ENCODE peak calls at places on chromosomes 13 and 19, in four cellular contexts. T is stomach, E is GM12865, V is tibial artery. U is an unnamed sample.
A peak's percentile ranks its signal among the peaks of the same experiment; 100 is the strongest.

GRCh38 chr19:53865918-53866696 is 1.6 kb upstream of the MYADM start:
- DNase-seq in V (peak; percentile 72), E (no peak), T (peak; percentile 71), U (peak; percentile 73)

GRCh38 chr19:23460656-23461055 is 65.4 kb upstream of the ZNF91 start:
- DNase-seq in V (no peak), E (no peak), T (no peak), U (no peak)

GRCh38 chr19:6415592-6416190 is 8.9 kb downstream of the KHSRP start:
- DNase-seq in E (no peak), T (no peak), V (no peak), U (no peak)

GRCh38 chr19:52397310-52398090 is at the start of gene ZNF528:
- DNase-seq in T (peak; percentile 97), E (peak; percentile 93), V (peak; percentile 96), U (peak; percentile 95)

GRCh38 chr19:16969127-16969526 is 57.5 kb downstream of the CPAMD8 start:
- DNase-seq in T (no peak), E (peak; percentile 19), V (peak; percentile 50), U (peak; percentile 7)

GRCh38 chr19:6694147-6694815 is 24.3 kb upstream of the TNFSF14 start:
- DNase-seq in V (no peak), T (no peak), E (peak; percentile 37), U (no peak)

GRCh38 chr13:29935309-29935981 is 85.0 kb upstream of the UBL3 start:
- DNase-seq in T (peak; percentile 48), E (peak; percentile 94), V (no peak), U (no peak)

GRCh38 chr19:58001895-58002369 is 688 bp downstream of the ZNF606 start:
- DNase-seq in T (no peak), V (no peak), E (no peak), U (peak; percentile 26)

DNA sequence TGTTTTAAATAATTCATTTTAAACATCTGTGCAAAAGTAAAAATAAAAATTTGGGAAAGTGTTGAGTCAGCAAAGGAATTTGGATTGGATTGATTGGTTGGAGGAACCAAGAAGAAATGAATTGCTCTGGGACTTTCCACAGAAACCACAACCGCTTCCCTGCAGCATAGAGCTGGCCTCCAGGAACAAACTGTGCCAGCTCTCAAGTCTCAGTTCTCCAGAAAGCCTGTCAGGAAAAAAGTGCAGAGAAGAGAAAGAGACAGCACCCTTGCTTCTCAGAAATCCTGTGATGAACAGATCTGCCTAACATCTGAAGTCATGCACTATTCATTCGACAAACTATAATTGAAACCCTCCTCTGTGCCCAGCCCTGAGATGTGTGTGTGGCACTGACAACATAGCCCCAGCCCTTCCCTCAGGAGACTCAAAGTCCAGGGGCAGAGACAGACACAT is 14.8 kb downstream of the LYPD3 start:
- DNase-seq in V (no peak), T (no peak), E (no peak), U (no peak)
- TF ChIP-seq CTCF in V (no peak), T (no peak), E (no peak), U (no peak)

DNA sequence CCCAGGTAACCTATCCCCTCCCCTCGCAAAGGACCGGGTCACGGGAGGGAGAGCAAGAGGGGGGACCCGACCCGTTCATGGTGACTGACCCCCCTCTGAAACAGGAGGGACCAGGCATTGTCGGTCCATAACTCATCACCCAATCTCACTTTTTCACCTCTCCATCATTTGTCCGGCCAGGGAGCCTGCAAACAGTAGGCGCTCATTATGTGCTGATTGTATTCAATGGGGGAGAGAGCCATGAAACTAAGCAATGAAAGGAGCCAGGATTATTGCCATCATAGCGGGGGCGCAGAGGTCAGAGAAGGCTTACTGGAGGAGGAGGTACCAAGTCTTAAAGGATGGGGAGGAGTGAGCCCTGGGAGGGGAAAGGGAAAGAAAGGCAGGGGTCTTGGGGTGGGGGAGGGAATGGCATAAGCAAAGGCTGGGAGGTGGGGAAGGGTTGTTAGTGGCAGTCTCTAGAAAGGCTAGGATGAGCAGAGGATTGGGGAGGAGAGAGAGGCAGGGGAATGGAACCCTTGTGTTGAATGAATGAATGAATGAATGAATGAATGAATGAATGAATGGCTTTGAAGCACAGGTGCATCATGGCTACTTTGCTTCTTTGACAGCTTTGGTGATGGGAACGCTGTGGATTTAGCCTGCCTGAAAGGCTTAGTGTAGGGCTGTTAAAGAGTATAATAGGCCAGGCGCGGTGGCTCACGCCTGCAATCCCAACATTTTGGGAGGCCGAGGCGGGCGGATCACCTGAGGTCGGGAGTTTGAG is 1.4 kb downstream of the SHFL start:
- DNase-seq in V (no peak), T (no peak), E (no peak), U (no peak)
- H3K4me3 ChIP-seq in V (peak overlapping the region; percentile 85), T (peak overlapping the region; percentile 99), E (peak overlapping the region; percentile 98), U (peak overlapping the region; percentile 97)

DNA sequence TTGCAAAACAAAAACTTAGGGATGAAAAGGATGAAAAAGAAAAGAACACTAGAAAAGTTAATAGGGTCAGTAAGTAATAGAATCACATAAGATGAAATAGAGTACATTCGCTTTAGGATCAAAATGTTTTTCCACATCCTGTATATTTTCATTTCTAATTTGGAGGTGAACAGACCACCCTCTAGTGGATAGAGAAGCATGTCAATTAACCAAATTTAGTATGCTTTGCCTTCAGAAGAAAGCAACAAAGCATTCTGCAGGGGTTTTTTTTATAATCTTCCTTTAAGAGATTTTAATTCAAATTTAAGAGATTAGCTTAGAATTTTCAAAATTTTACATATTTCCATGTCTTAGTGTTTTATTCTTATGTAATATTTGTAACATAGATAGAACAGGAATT is 610.9 kb upstream of the SGCG start:
- DNase-seq in T (no peak), V (no peak), E (no peak), U (no peak)
- TF ChIP-seq CTCF in T (no peak), V (no peak), E (no peak), U (peak; percentile 23)

GRCh38 chr13:27020415-27020814 is 151.2 kb downstream of the USP12 start:
- DNase-seq in V (no peak), E (no peak), T (no peak), U (no peak)

GRCh38 chr13:27014406-27015359 is 156.9 kb downstream of the USP12 start:
- DNase-seq in T (no peak), V (no peak), E (no peak), U (no peak)

GRCh38 chr13:27018230-27018875 is 153.3 kb downstream of the USP12 start:
- DNase-seq in E (no peak), V (no peak), T (peak; percentile 34), U (peak; percentile 84)

GRCh38 chr13:27018882-27019281 is 152.7 kb downstream of the USP12 start:
- DNase-seq in V (no peak), E (no peak), T (no peak), U (no peak)

GRCh38 chr13:27016871-27017270 is 154.7 kb downstream of the USP12 start:
- DNase-seq in E (no peak), T (no peak), V (no peak), U (peak; percentile 74)
- H3K4me3 ChIP-seq in E (no peak overlapping the region), T (no peak overlapping the region), V (no peak overlapping the region), U (no peak overlapping the region)

DNA sequence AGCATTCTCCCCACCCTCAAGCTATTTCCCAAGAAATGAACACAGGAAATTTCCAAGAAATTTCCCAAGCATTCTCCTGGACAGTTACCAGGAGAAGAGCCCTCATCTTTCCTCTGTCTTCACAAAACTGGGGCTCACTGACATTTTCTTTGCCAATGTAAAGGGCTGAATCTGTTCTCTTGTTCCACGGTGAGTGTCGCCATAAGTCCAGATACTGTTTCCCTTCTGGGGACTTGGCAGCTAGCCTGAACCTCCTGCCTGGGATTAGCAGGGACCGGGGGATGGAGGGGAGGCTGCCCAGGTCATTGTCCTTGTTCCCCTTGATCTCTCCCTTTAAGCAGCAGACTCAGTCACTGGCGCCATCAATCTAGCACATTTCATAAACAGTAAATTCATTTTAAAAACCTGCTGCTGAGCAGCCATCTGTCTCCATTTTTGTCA is 172.8 kb downstream of the DNAJC15 start:
- DNase-seq in V (no peak), E (no peak), T (no peak), U (peak; percentile 48)
- TF ChIP-seq CTCF in V (no peak), E (no peak), T (no peak), U (no peak)

GRCh38 chr13:36158606-36159005 is 27.4 kb upstream of the DCLK1 start:
- DNase-seq in E (no peak), V (no peak), T (no peak), U (no peak)

GRCh38 chr13:36160297-36160696 is 29.1 kb upstream of the DCLK1 start:
- DNase-seq in T (no peak), E (no peak), V (no peak), U (no peak)

GRCh38 chr13:36166051-36166450 is 34.9 kb upstream of the DCLK1 start:
- DNase-seq in V (no peak), E (no peak), T (no peak), U (no peak)

GRCh38 chr13:36163303-36163702 is 32.1 kb upstream of the DCLK1 start:
- DNase-seq in V (no peak), T (no peak), E (no peak), U (no peak)

DNA sequence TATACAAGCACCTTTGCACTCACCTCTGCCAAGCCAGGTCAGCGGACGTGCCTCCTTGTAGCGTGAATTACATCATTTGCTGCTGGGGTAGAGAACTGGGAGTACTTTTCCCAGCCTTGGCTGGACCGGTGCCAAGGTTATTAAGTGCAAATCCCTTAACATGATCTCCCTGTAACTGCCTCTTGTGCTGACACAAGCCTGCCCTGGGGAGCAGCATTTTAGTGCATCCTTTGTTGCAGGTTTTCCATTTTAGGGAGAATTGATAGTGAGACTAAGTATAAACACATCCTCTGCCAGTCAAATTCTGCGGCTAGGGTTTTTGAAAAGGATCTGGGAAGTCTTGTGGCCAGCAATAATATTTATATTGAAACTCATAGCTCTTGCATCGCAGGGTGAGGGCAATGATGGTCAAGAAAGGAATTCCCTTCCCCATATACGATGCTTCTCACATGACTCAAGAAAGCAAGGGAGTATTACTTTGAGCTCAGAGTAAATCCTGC is 32.7 kb upstream of the DCLK1 start:
- DNase-seq in E (no peak), T (peak; percentile 45), V (peak; percentile 64), U (peak; percentile 55)
- H3K4me3 ChIP-seq in E (no peak overlapping the region), T (no peak overlapping the region), V (no peak overlapping the region), U (no peak overlapping the region)

DNA sequence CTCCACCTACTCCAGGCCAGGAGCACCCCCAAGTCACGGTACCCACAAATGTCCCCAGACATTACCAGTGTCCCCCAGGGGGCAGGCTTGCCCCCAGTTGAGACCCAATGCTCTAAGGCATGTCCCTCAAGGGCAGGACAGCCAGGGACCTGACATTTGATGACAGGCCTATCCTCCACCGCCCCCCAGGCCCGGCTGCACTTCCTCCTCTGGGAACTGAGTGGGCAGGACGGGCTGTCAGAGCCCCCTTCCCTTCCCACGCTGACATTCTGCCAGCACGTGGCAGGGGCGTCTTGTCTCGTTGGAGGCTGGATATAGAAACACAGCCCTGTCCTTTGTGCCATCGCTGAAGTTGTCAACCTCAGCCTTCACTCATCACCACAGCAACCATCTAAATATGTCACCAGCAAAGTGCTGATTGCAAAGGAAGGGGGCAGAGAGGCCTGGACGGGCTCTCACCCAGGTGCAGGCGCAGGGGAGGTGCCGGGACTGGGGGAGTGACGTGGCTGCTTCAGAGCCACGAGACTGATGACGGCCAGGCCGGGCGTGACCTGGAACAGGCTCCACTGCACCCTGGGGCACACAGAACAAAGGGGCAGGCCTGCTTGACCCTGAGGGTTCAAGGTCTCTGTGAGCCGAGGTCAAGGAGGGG is 38.4 kb downstream of the GNG7 start:
- DNase-seq in T (peak; percentile 47), E (peak; percentile 74), V (no peak), U (no peak)
- TF ChIP-seq CTCF in T (no peak), E (peak; percentile 19), V (no peak), U (no peak)

GRCh38 chr13:26957163-26957562 is 196.6 kb upstream of the GPR12 start:
- DNase-seq in T (no peak), V (no peak), E (no peak), U (no peak)
- H3K4me3 ChIP-seq in T (no peak overlapping the region), V (no peak overlapping the region), E (no peak overlapping the region), U (no peak overlapping the region)

GRCh38 chr19:4589579-4590410 is 30.3 kb upstream of the SEMA6B start:
- DNase-seq in E (peak; percentile 46), V (no peak), T (no peak), U (no peak)
- TF ChIP-seq CTCF in E (peak; percentile 66), V (peak; percentile 8), T (no peak), U (peak; percentile 51)